ENCODE peak calls at places on chromosomes 3 and 15, in six cellular contexts. One of them, this sample, is unnamed. For H3K4me1, the result is how much of the 10 kb centered on the place peaks cover.

GRCh38 chr3:71150293-71150954 is 433.1 kb downstream of the FOXP1 start:
- DNase-seq in neural progenitor cell: no peak
- DNase-seq in lower lobe of right lung: no peak
- DNase-seq in GM23248: no peak
- DNase-seq in uterus: no peak
- DNase-seq in gastrocnemius medialis: no peak
- DNase-seq in this sample: no peak

GRCh38 chr15:89936051-89936792 is 23.5 kb upstream of the ARPIN start:
- DNase-seq in gastrocnemius medialis: no peak
- DNase-seq in uterus: no peak
- DNase-seq in lower lobe of right lung: no peak
- DNase-seq in GM23248: no peak
- DNase-seq in neural progenitor cell: no peak
- DNase-seq in this sample: no peak

GRCh38 chr3:72872183-72872582 is 15.7 kb upstream of the GXYLT2 start:
- DNase-seq in gastrocnemius medialis: no peak
- DNase-seq in neural progenitor cell: no peak
- DNase-seq in GM23248: peak
- DNase-seq in uterus: no peak
- DNase-seq in lower lobe of right lung: no peak
- DNase-seq in this sample: no peak

GRCh38 chr15:39142500-39142899 is 438.4 kb upstream of the THBS1 start:
- DNase-seq in lower lobe of right lung: no peak
- DNase-seq in uterus: no peak
- DNase-seq in neural progenitor cell: no peak
- DNase-seq in gastrocnemius medialis: no peak
- DNase-seq in GM23248: no peak
- DNase-seq in this sample: no peak

GRCh38 chr3:180909369-180910127 is 2.9 kb upstream of the FXR1 start:
- DNase-seq in uterus: no peak
- DNase-seq in gastrocnemius medialis: no peak
- DNase-seq in GM23248: no peak
- DNase-seq in neural progenitor cell: no peak
- DNase-seq in lower lobe of right lung: no peak
- DNase-seq in this sample: no peak

GRCh38 chr3:111621535-111621934 is 26.4 kb upstream of the ZBED2 start:
- DNase-seq in uterus: no peak
- DNase-seq in gastrocnemius medialis: no peak
- DNase-seq in GM23248: no peak
- DNase-seq in lower lobe of right lung: no peak
- DNase-seq in neural progenitor cell: peak
- DNase-seq in this sample: no peak

GRCh38 chr3:151213881-151214280 is 10.9 kb upstream of the GPR171 start:
- DNase-seq in neural progenitor cell: no peak
- DNase-seq in uterus: no peak
- DNase-seq in lower lobe of right lung: no peak
- DNase-seq in gastrocnemius medialis: no peak
- DNase-seq in GM23248: no peak
- DNase-seq in this sample: no peak

GRCh38 chr3:44114142-44114541 is 127.5 kb upstream of the TOPAZ1 start:
- DNase-seq in gastrocnemius medialis: no peak
- DNase-seq in neural progenitor cell: peak
- DNase-seq in lower lobe of right lung: no peak
- DNase-seq in GM23248: peak
- DNase-seq in uterus: no peak
- DNase-seq in this sample: peak

GRCh38 chr3:174858353-174858752 is 781 bp upstream of the NAALADL2 start:
- DNase-seq in gastrocnemius medialis: no peak
- DNase-seq in GM23248: no peak
- DNase-seq in neural progenitor cell: no peak
- DNase-seq in uterus: no peak
- DNase-seq in lower lobe of right lung: no peak
- DNase-seq in this sample: no peak

GRCh38 chr3:126360046-126360713 is 3.0 kb upstream of the KLF15 start:
- DNase-seq in neural progenitor cell: no peak
- DNase-seq in gastrocnemius medialis: peak
- DNase-seq in lower lobe of right lung: peak
- DNase-seq in GM23248: no peak
- DNase-seq in uterus: no peak
- DNase-seq in this sample: no peak

GRCh38 chr3:141305436-141305835 is 62.9 kb upstream of the ZBTB38 start:
- DNase-seq in lower lobe of right lung: no peak
- DNase-seq in uterus: no peak
- DNase-seq in neural progenitor cell: peak
- DNase-seq in GM23248: peak
- DNase-seq in gastrocnemius medialis: no peak
- DNase-seq in this sample: no peak

GRCh38 chr3:29409409-29409808 is 128.5 kb downstream of the RBMS3 start:
- DNase-seq in lower lobe of right lung: no peak
- DNase-seq in neural progenitor cell: no peak
- DNase-seq in uterus: no peak
- DNase-seq in GM23248: peak
- DNase-seq in gastrocnemius medialis: no peak
- DNase-seq in this sample: no peak

GRCh38 chr3:102444101-102444500 is 9.3 kb downstream of the ZPLD1 start:
- DNase-seq in neural progenitor cell: no peak
- DNase-seq in uterus: no peak
- DNase-seq in GM23248: peak
- DNase-seq in gastrocnemius medialis: no peak
- DNase-seq in lower lobe of right lung: no peak
- DNase-seq in this sample: no peak

GRCh38 chr15:88644741-88645140 is 5.9 kb downstream of the ISG20 start:
- DNase-seq in GM23248: no peak
- DNase-seq in gastrocnemius medialis: no peak
- DNase-seq in neural progenitor cell: no peak
- DNase-seq in uterus: peak
- DNase-seq in lower lobe of right lung: no peak
- DNase-seq in this sample: no peak

GRCh38 chr3:102447272-102447671 is 12.5 kb downstream of the ZPLD1 start:
- DNase-seq in GM23248: peak
- DNase-seq in gastrocnemius medialis: no peak
- DNase-seq in lower lobe of right lung: no peak
- DNase-seq in neural progenitor cell: no peak
- DNase-seq in uterus: no peak
- DNase-seq in this sample: no peak

GRCh38 chr3:195033531-195034091 is 237.3 kb downstream of the XXYLT1 start:
- DNase-seq in GM23248: no peak
- DNase-seq in uterus: peak
- DNase-seq in gastrocnemius medialis: no peak
- DNase-seq in lower lobe of right lung: no peak
- DNase-seq in neural progenitor cell: no peak
- DNase-seq in this sample: no peak

DNA sequence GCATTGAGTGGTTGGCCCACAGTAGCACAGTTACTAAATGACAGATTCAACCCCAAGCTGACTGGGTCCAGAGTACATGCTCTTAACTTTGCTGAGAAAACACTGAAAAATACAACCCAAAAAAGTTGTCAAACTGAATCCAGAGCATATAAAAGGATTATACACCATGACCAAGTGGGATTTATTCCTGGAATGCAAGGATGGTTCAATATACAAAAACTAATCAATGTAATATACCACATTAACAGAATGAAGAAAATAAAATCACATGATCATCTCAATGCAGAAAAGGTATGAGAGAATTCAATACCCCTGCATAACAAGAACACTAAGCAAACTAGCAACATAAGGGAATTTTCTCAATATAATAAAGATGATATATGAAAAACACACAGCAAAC is 98.5 kb downstream of the STAG1 start:
- DNase-seq in neural progenitor cell: no peak
- DNase-seq in GM23248: no peak
- DNase-seq in lower lobe of right lung: no peak
- DNase-seq in gastrocnemius medialis: no peak
- DNase-seq in uterus: no peak
- DNase-seq in this sample: no peak
- H3K27ac ChIP-seq in neural progenitor cell: no peak
- H3K27ac ChIP-seq in GM23248: no peak
- H3K27ac ChIP-seq in lower lobe of right lung: no peak
- H3K27ac ChIP-seq in gastrocnemius medialis: no peak
- H3K27ac ChIP-seq in uterus: no peak
- H3K27ac ChIP-seq in this sample: no peak

DNA sequence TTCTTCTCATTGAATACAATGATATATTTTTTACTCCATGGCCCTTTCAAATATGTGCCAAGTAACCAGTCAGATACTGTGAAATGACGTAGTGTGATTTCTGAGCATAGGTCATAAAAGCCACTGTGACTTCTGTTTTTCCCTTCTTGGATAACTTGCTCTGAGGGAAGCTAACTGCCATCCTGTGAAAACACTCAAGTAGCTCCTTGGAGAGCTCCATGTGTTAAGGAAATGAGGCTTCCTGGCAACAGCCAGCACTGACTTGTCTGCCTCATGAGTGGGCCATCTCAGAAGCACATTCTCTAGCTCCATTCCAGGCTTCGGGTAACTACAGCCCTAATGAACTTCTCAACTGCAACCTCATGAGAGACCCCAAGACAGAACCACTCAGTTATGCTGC is 9.5 kb upstream of the CCDC80 start:
- DNase-seq in lower lobe of right lung: no peak
- DNase-seq in gastrocnemius medialis: no peak
- DNase-seq in uterus: no peak
- DNase-seq in GM23248: peak
- DNase-seq in neural progenitor cell: no peak
- DNase-seq in this sample: no peak
- H3K4me1 ChIP-seq in lower lobe of right lung: under half
- H3K4me1 ChIP-seq in gastrocnemius medialis: under half
- H3K4me1 ChIP-seq in uterus: under half
- H3K4me1 ChIP-seq in GM23248: half or more
- H3K4me1 ChIP-seq in neural progenitor cell: under half
- H3K4me1 ChIP-seq in this sample: under half

DNA sequence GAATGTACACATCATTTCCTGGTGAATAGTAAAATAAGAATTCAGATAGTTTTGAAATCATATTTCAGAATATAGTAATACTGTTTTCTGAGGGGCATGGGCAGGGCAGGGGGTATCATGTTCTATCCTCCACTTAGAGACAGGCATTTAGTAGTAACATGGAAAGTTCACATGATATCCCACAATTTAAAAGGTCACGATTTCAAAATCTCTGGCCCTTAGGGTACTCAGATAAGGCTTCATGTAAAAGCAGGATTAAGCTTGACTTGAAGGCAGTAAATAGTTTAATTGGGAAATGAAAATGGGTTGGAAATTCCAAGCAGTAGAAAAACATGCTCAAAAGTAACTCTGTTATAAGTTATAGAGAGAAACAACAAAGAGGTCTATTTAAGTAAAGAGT is 353.2 kb upstream of the AGTR1 start:
- DNase-seq in uterus: no peak
- DNase-seq in GM23248: no peak
- DNase-seq in lower lobe of right lung: no peak
- DNase-seq in gastrocnemius medialis: no peak
- DNase-seq in neural progenitor cell: no peak
- DNase-seq in this sample: no peak
- H3K4me3 ChIP-seq in uterus: no peak
- H3K4me3 ChIP-seq in GM23248: no peak
- H3K4me3 ChIP-seq in lower lobe of right lung: no peak
- H3K4me3 ChIP-seq in gastrocnemius medialis: no peak
- H3K4me3 ChIP-seq in neural progenitor cell: no peak
- H3K4me3 ChIP-seq in this sample: no peak

DNA sequence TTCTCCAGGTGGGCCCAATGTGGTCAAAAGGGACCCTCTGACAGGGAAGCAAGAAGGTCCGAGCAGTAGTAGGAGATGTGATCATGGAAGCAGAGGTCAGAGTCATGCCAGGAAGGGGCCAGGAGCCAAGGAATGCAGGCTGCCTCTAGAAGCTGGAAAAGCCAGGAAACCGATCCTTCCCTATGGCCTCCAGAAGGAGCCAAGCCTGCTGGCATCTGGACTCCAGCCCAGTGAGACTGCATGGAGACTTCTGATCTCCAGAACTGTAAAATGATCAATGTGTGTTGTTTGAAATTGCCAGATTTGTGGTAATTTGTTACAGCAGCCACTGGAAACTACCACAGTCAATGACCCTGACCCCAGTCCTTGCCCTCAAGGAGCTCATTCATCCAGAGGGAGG is 56.8 kb upstream of the SPATA12 start:
- DNase-seq in GM23248: no peak
- DNase-seq in lower lobe of right lung: no peak
- DNase-seq in uterus: no peak
- DNase-seq in neural progenitor cell: no peak
- DNase-seq in gastrocnemius medialis: no peak
- DNase-seq in this sample: no peak
- H3K27ac ChIP-seq in GM23248: no peak
- H3K27ac ChIP-seq in lower lobe of right lung: no peak
- H3K27ac ChIP-seq in uterus: no peak
- H3K27ac ChIP-seq in neural progenitor cell: no peak
- H3K27ac ChIP-seq in gastrocnemius medialis: no peak
- H3K27ac ChIP-seq in this sample: no peak

GRCh38 chr3:32421185-32421584 is 29.5 kb downstream of the CMTM7 start:
- DNase-seq in gastrocnemius medialis: no peak
- DNase-seq in GM23248: no peak
- DNase-seq in uterus: no peak
- DNase-seq in neural progenitor cell: no peak
- DNase-seq in lower lobe of right lung: no peak
- DNase-seq in this sample: no peak
- H3K4me1 ChIP-seq in gastrocnemius medialis: under half
- H3K4me1 ChIP-seq in GM23248: under half
- H3K4me1 ChIP-seq in uterus: under half
- H3K4me1 ChIP-seq in neural progenitor cell: under half
- H3K4me1 ChIP-seq in lower lobe of right lung: half or more
- H3K4me1 ChIP-seq in this sample: under half

DNA sequence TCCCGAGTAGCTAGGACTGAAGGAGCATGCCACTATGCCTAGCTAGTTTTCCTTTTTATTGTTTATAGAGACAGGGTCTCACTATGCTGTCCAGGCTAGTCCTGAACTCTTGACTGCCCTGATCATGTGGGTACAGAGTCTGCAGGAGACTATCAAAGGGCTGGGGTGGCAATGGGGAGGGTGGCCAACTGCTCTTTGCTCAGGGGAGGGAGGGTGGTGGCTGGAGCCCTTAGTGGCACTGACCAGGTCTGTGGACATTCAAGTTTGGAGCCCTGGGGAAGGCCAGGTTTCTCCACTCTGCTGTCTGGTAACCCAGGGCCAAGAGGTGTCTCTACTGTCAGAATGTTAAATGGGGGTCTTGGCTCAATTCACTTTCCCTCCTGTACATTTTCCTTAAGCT is 122.0 kb downstream of the SEC22A start:
- DNase-seq in gastrocnemius medialis: no peak
- DNase-seq in uterus: no peak
- DNase-seq in lower lobe of right lung: no peak
- DNase-seq in GM23248: no peak
- DNase-seq in neural progenitor cell: no peak
- DNase-seq in this sample: no peak
- H3K4me3 ChIP-seq in gastrocnemius medialis: no peak
- H3K4me3 ChIP-seq in uterus: no peak
- H3K4me3 ChIP-seq in lower lobe of right lung: no peak
- H3K4me3 ChIP-seq in GM23248: no peak
- H3K4me3 ChIP-seq in neural progenitor cell: no peak
- H3K4me3 ChIP-seq in this sample: no peak